ENCODE peak calls at places on chromosomes 12 and 14, in eight cellular contexts. One of them, this sample, is unnamed.
A peak's percentile ranks its signal among the peaks of the same experiment; 100 is the strongest.

GRCh38 chr12:94384030-94384429 is 75.6 kb downstream of the CEP83 start:
- DNase-seq in BJ: no peak
- DNase-seq in left ventricle myocardium inferior: no peak
- DNase-seq in foreskin fibroblast: no peak
- DNase-seq in fibroblast of pulmonary artery: no peak
- DNase-seq in kidney epithelial cell: no peak
- DNase-seq in bronchial epithelial cell: no peak
- DNase-seq in fibroblast of the aortic adventitia: no peak
- DNase-seq in this sample: no peak

GRCh38 chr12:4506870-4507269 is 31.8 kb upstream of the RAD51AP1 start:
- DNase-seq in fibroblast of the aortic adventitia: peak; percentile 17
- DNase-seq in bronchial epithelial cell: peak; percentile 38
- DNase-seq in fibroblast of pulmonary artery: peak; percentile 30
- DNase-seq in kidney epithelial cell: no peak
- DNase-seq in foreskin fibroblast: peak; percentile 29
- DNase-seq in BJ: peak; percentile 30
- DNase-seq in left ventricle myocardium inferior: no peak
- DNase-seq in this sample: peak; percentile 39

GRCh38 chr12:80936353-80936641 is 1.4 kb downstream of the LIN7A start:
- DNase-seq in fibroblast of pulmonary artery: peak; percentile 35
- DNase-seq in left ventricle myocardium inferior: no peak
- DNase-seq in fibroblast of the aortic adventitia: no peak
- DNase-seq in kidney epithelial cell: no peak
- DNase-seq in BJ: no peak
- DNase-seq in bronchial epithelial cell: no peak
- DNase-seq in foreskin fibroblast: peak; percentile 51
- DNase-seq in this sample: no peak

GRCh38 chr14:95496690-95497241 is 19.7 kb downstream of the SYNE3 start:
- DNase-seq in foreskin fibroblast: peak; percentile 69
- DNase-seq in fibroblast of pulmonary artery: peak; percentile 80
- DNase-seq in kidney epithelial cell: no peak
- DNase-seq in BJ: no peak
- DNase-seq in left ventricle myocardium inferior: no peak
- DNase-seq in bronchial epithelial cell: no peak
- DNase-seq in fibroblast of the aortic adventitia: peak; percentile 93
- DNase-seq in this sample: peak; percentile 68

GRCh38 chr14:64715628-64716412 is 11.6 kb downstream of the PLEKHG3 start:
- DNase-seq in foreskin fibroblast: no peak
- DNase-seq in kidney epithelial cell: no peak
- DNase-seq in fibroblast of pulmonary artery: no peak
- DNase-seq in fibroblast of the aortic adventitia: no peak
- DNase-seq in BJ: no peak
- DNase-seq in left ventricle myocardium inferior: no peak
- DNase-seq in bronchial epithelial cell: no peak
- DNase-seq in this sample: no peak

GRCh38 chr14:51201890-51202289 is 38.2 kb upstream of the TMX1 start:
- DNase-seq in foreskin fibroblast: no peak
- DNase-seq in left ventricle myocardium inferior: no peak
- DNase-seq in kidney epithelial cell: no peak
- DNase-seq in bronchial epithelial cell: no peak
- DNase-seq in fibroblast of the aortic adventitia: no peak
- DNase-seq in BJ: no peak
- DNase-seq in fibroblast of pulmonary artery: no peak
- DNase-seq in this sample: no peak

GRCh38 chr12:131687346-131688125 is 23.4 kb upstream of the SFSWAP start:
- DNase-seq in foreskin fibroblast: no peak
- DNase-seq in fibroblast of pulmonary artery: no peak
- DNase-seq in bronchial epithelial cell: no peak
- DNase-seq in kidney epithelial cell: no peak
- DNase-seq in BJ: no peak
- DNase-seq in fibroblast of the aortic adventitia: no peak
- DNase-seq in left ventricle myocardium inferior: no peak
- DNase-seq in this sample: no peak

GRCh38 chr14:100546051-100546443 is 41.2 kb downstream of the BEGAIN start:
- DNase-seq in left ventricle myocardium inferior: peak; percentile 35
- DNase-seq in BJ: no peak
- DNase-seq in kidney epithelial cell: no peak
- DNase-seq in bronchial epithelial cell: no peak
- DNase-seq in fibroblast of the aortic adventitia: no peak
- DNase-seq in foreskin fibroblast: no peak
- DNase-seq in fibroblast of pulmonary artery: no peak
- DNase-seq in this sample: no peak

GRCh38 chr12:19316420-19316819 is 122.9 kb upstream of the AEBP2 start:
- DNase-seq in BJ: no peak
- DNase-seq in foreskin fibroblast: peak; percentile 19
- DNase-seq in fibroblast of the aortic adventitia: peak; percentile 30
- DNase-seq in kidney epithelial cell: peak; percentile 5
- DNase-seq in left ventricle myocardium inferior: no peak
- DNase-seq in fibroblast of pulmonary artery: peak; percentile 45
- DNase-seq in bronchial epithelial cell: peak; percentile 47
- DNase-seq in this sample: no peak

GRCh38 chr12:127688901-127689428 is 578.0 kb upstream of the TMEM132C start:
- DNase-seq in bronchial epithelial cell: no peak
- DNase-seq in BJ: no peak
- DNase-seq in fibroblast of the aortic adventitia: no peak
- DNase-seq in kidney epithelial cell: no peak
- DNase-seq in left ventricle myocardium inferior: no peak
- DNase-seq in foreskin fibroblast: no peak
- DNase-seq in fibroblast of pulmonary artery: no peak
- DNase-seq in this sample: no peak

GRCh38 chr14:102164241-102164641 is 24.5 kb downstream of the WDR20 start:
- DNase-seq in left ventricle myocardium inferior: no peak
- DNase-seq in foreskin fibroblast: peak; percentile 23
- DNase-seq in fibroblast of pulmonary artery: peak; percentile 59
- DNase-seq in BJ: no peak
- DNase-seq in bronchial epithelial cell: peak; percentile 28
- DNase-seq in kidney epithelial cell: no peak
- DNase-seq in fibroblast of the aortic adventitia: peak; percentile 46
- DNase-seq in this sample: peak; percentile 21

GRCh38 chr14:34324363-34324795 is 137.7 kb downstream of the SPTSSA start:
- DNase-seq in kidney epithelial cell: no peak
- DNase-seq in fibroblast of pulmonary artery: peak; percentile 59
- DNase-seq in fibroblast of the aortic adventitia: peak; percentile 60
- DNase-seq in left ventricle myocardium inferior: no peak
- DNase-seq in BJ: no peak
- DNase-seq in foreskin fibroblast: peak; percentile 14
- DNase-seq in bronchial epithelial cell: peak; percentile 30
- DNase-seq in this sample: no peak

GRCh38 chr14:85342858-85343607 is 186.9 kb upstream of the FLRT2 start:
- DNase-seq in left ventricle myocardium inferior: no peak
- DNase-seq in BJ: no peak
- DNase-seq in foreskin fibroblast: peak; percentile 3
- DNase-seq in fibroblast of the aortic adventitia: peak; percentile 73
- DNase-seq in kidney epithelial cell: no peak
- DNase-seq in fibroblast of pulmonary artery: peak; percentile 12
- DNase-seq in bronchial epithelial cell: no peak
- DNase-seq in this sample: no peak

GRCh38 chr12:124487065-124487833 is 80.2 kb downstream of the NCOR2 start:
- DNase-seq in fibroblast of the aortic adventitia: no peak
- DNase-seq in left ventricle myocardium inferior: peak; percentile 61
- DNase-seq in kidney epithelial cell: no peak
- DNase-seq in foreskin fibroblast: no peak
- DNase-seq in fibroblast of pulmonary artery: peak; percentile 43
- DNase-seq in BJ: no peak
- DNase-seq in bronchial epithelial cell: no peak
- DNase-seq in this sample: no peak

GRCh38 chr14:96960598-96961116 is 163.5 kb downstream of the VRK1 start:
- DNase-seq in fibroblast of pulmonary artery: no peak
- DNase-seq in left ventricle myocardium inferior: no peak
- DNase-seq in fibroblast of the aortic adventitia: no peak
- DNase-seq in BJ: no peak
- DNase-seq in kidney epithelial cell: no peak
- DNase-seq in bronchial epithelial cell: no peak
- DNase-seq in foreskin fibroblast: no peak
- DNase-seq in this sample: no peak

GRCh38 chr14:71267691-71268090 is 360.4 kb downstream of the PCNX1 start:
- DNase-seq in left ventricle myocardium inferior: no peak
- DNase-seq in foreskin fibroblast: no peak
- DNase-seq in bronchial epithelial cell: no peak
- DNase-seq in fibroblast of pulmonary artery: no peak
- DNase-seq in fibroblast of the aortic adventitia: peak; percentile 34
- DNase-seq in kidney epithelial cell: no peak
- DNase-seq in BJ: no peak
- DNase-seq in this sample: no peak
- H3K4me3 ChIP-seq in left ventricle myocardium inferior: no peak overlapping the region
- H3K4me3 ChIP-seq in foreskin fibroblast: peak overlapping the region; percentile 18
- H3K4me3 ChIP-seq in bronchial epithelial cell: no peak overlapping the region
- H3K4me3 ChIP-seq in fibroblast of pulmonary artery: peak overlapping the region; percentile 19
- H3K4me3 ChIP-seq in fibroblast of the aortic adventitia: peak overlapping the region; percentile 13
- H3K4me3 ChIP-seq in kidney epithelial cell: no peak overlapping the region
- H3K4me3 ChIP-seq in BJ: no peak overlapping the region
- H3K4me3 ChIP-seq in this sample: no peak overlapping the region

GRCh38 chr12:108502922-108503321 is 12.2 kb upstream of the FICD start:
- DNase-seq in left ventricle myocardium inferior: no peak
- DNase-seq in fibroblast of pulmonary artery: no peak
- DNase-seq in foreskin fibroblast: no peak
- DNase-seq in BJ: no peak
- DNase-seq in kidney epithelial cell: no peak
- DNase-seq in bronchial epithelial cell: no peak
- DNase-seq in fibroblast of the aortic adventitia: no peak
- DNase-seq in this sample: no peak
- TF ChIP-seq CTCF in left ventricle myocardium inferior: no peak
- TF ChIP-seq CTCF in fibroblast of pulmonary artery: no peak
- TF ChIP-seq CTCF in foreskin fibroblast: no peak
- TF ChIP-seq CTCF in BJ: no peak
- TF ChIP-seq CTCF in kidney epithelial cell: no peak
- TF ChIP-seq CTCF in bronchial epithelial cell: no peak
- TF ChIP-seq CTCF in fibroblast of the aortic adventitia: no peak
- TF ChIP-seq CTCF in this sample: no peak

GRCh38 chr12:27463826-27464554 is 17.5 kb downstream of the SMCO2 start:
- DNase-seq in foreskin fibroblast: peak; percentile 79
- DNase-seq in fibroblast of the aortic adventitia: peak; percentile 87
- DNase-seq in left ventricle myocardium inferior: peak; percentile 81
- DNase-seq in BJ: no peak
- DNase-seq in fibroblast of pulmonary artery: peak; percentile 92
- DNase-seq in kidney epithelial cell: no peak
- DNase-seq in bronchial epithelial cell: no peak
- DNase-seq in this sample: no peak

GRCh38 chr12:27467641-27468040 is 21.1 kb downstream of the SMCO2 start:
- DNase-seq in kidney epithelial cell: no peak
- DNase-seq in fibroblast of pulmonary artery: no peak
- DNase-seq in bronchial epithelial cell: no peak
- DNase-seq in left ventricle myocardium inferior: no peak
- DNase-seq in fibroblast of the aortic adventitia: no peak
- DNase-seq in BJ: no peak
- DNase-seq in foreskin fibroblast: no peak
- DNase-seq in this sample: no peak

GRCh38 chr12:27460471-27460978 is 14.0 kb downstream of the SMCO2 start:
- DNase-seq in fibroblast of pulmonary artery: peak; percentile 84
- DNase-seq in kidney epithelial cell: no peak
- DNase-seq in fibroblast of the aortic adventitia: peak; percentile 69
- DNase-seq in foreskin fibroblast: no peak
- DNase-seq in left ventricle myocardium inferior: no peak
- DNase-seq in BJ: no peak
- DNase-seq in bronchial epithelial cell: peak; percentile 87
- DNase-seq in this sample: no peak

GRCh38 chr12:27462851-27463250 is 16.3 kb downstream of the SMCO2 start:
- DNase-seq in foreskin fibroblast: no peak
- DNase-seq in fibroblast of the aortic adventitia: no peak
- DNase-seq in left ventricle myocardium inferior: peak; percentile 42
- DNase-seq in bronchial epithelial cell: no peak
- DNase-seq in BJ: no peak
- DNase-seq in fibroblast of pulmonary artery: peak; percentile 54
- DNase-seq in kidney epithelial cell: no peak
- DNase-seq in this sample: no peak

GRCh38 chr12:27462151-27462694 is 15.7 kb downstream of the SMCO2 start:
- DNase-seq in BJ: peak; percentile 5
- DNase-seq in foreskin fibroblast: peak; percentile 52
- DNase-seq in fibroblast of the aortic adventitia: peak; percentile 93
- DNase-seq in kidney epithelial cell: peak; percentile 26
- DNase-seq in bronchial epithelial cell: no peak
- DNase-seq in fibroblast of pulmonary artery: peak; percentile 98
- DNase-seq in left ventricle myocardium inferior: no peak
- DNase-seq in this sample: no peak
- H3K4me3 ChIP-seq in BJ: no peak overlapping the region
- H3K4me3 ChIP-seq in foreskin fibroblast: no peak overlapping the region
- H3K4me3 ChIP-seq in fibroblast of the aortic adventitia: no peak overlapping the region
- H3K4me3 ChIP-seq in kidney epithelial cell: no peak overlapping the region
- H3K4me3 ChIP-seq in bronchial epithelial cell: no peak overlapping the region
- H3K4me3 ChIP-seq in fibroblast of pulmonary artery: no peak overlapping the region
- H3K4me3 ChIP-seq in left ventricle myocardium inferior: peak overlapping the region; percentile 10
- H3K4me3 ChIP-seq in this sample: no peak overlapping the region

GRCh38 chr12:115752913-115753726 is 524.4 kb downstream of the MED13L start:
- DNase-seq in fibroblast of the aortic adventitia: peak; percentile 85
- DNase-seq in fibroblast of pulmonary artery: peak; percentile 86
- DNase-seq in bronchial epithelial cell: peak; percentile 45
- DNase-seq in kidney epithelial cell: no peak
- DNase-seq in BJ: no peak
- DNase-seq in foreskin fibroblast: peak; percentile 84
- DNase-seq in left ventricle myocardium inferior: no peak
- DNase-seq in this sample: peak; percentile 77
- TF ChIP-seq CTCF in fibroblast of the aortic adventitia: peak; percentile 73
- TF ChIP-seq CTCF in fibroblast of pulmonary artery: peak; percentile 69
- TF ChIP-seq CTCF in bronchial epithelial cell: peak; percentile 62
- TF ChIP-seq CTCF in kidney epithelial cell: peak; percentile 65
- TF ChIP-seq CTCF in BJ: peak; percentile 70
- TF ChIP-seq CTCF in foreskin fibroblast: peak; percentile 59
- TF ChIP-seq CTCF in left ventricle myocardium inferior: peak; percentile 81
- TF ChIP-seq CTCF in this sample: peak; percentile 58

DNA sequence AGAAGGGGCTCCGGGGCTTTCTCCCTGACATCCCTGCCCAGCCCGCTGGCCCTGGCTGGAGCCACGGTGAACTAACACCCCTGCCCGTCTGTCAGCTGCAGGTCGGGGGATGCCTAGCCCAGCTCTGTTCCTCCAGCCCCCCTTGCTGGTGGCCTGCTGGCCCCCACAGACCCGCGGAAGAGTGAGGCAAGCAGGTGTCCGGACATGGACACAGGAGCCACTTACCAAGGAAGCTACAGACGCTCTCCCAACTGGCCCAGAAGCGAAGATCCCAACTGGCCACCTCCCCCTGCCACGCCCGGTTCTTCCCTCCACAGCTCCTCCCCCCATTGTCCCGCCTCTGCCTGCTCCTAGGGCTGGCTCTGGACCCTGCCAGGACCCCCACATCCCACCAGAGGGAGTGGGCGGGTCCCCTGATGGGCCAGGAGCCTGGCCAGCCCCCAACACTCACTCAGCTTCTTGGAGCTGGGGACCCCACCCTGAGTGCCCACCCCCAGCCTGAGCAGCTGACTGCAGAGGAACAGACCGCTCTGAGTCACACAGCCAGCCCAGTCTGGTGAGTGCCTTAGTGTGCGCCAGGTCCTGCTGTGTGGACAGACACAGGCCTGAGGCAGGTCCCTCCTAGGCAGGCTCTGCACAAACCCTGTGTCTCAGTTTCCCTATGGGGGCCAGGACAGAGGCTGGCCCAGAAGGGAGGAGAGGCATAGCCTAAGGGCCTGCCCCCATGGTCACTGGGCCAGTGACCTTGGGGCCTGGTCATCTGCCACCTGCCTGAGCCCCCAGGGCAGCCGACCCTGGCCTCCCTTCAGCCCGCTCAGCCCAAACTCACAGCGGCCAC is 7.7 kb downstream of the AHNAK2 start:
- DNase-seq in foreskin fibroblast: peak; percentile 83
- DNase-seq in kidney epithelial cell: no peak
- DNase-seq in fibroblast of pulmonary artery: peak; percentile 80
- DNase-seq in fibroblast of the aortic adventitia: peak; percentile 95
- DNase-seq in left ventricle myocardium inferior: peak; percentile 64
- DNase-seq in BJ: peak; percentile 61
- DNase-seq in bronchial epithelial cell: peak; percentile 86
- DNase-seq in this sample: peak; percentile 59
- H3K4me3 ChIP-seq in foreskin fibroblast: peak overlapping the region; percentile 57
- H3K4me3 ChIP-seq in kidney epithelial cell: peak overlapping the region; percentile 6
- H3K4me3 ChIP-seq in fibroblast of pulmonary artery: peak overlapping the region; percentile 43
- H3K4me3 ChIP-seq in fibroblast of the aortic adventitia: peak overlapping the region; percentile 80
- H3K4me3 ChIP-seq in left ventricle myocardium inferior: peak overlapping the region; percentile 42
- H3K4me3 ChIP-seq in BJ: peak overlapping the region; percentile 44
- H3K4me3 ChIP-seq in bronchial epithelial cell: peak overlapping the region; percentile 72
- H3K4me3 ChIP-seq in this sample: peak overlapping the region; percentile 16